ENCODE peak calls at places on chromosomes 11 and 22, in ten cellular contexts. H, X, S, P, B, J, O, Y, Q and I are unnamed samples.

GRCh38 chr11:36292311-36292722 is 3.1 kb upstream of the COMMD9 start:
- DNase-seq in H (peak), X (peak), S (no peak), P (peak), B (no peak), J (no peak), O (no peak), Y (peak), Q (no peak), I (peak)

GRCh38 chr11:76166314-76166713 is 40.0 kb downstream of the WNT11 start:
- DNase-seq in H (no peak), X (no peak), S (no peak), P (no peak), B (no peak), J (peak), O (no peak), Y (no peak), Q (no peak), I (no peak)

GRCh38 chr11:14041040-14041439 is 78.5 kb downstream of the SPON1 start:
- DNase-seq in H (peak), X (peak), S (no peak), P (no peak), B (no peak), J (no peak), O (no peak), Y (no peak), Q (no peak), I (no peak)

GRCh38 chr22:41780714-41781507 is 19.6 kb upstream of the CCDC134 start:
- DNase-seq in H (peak), X (peak), S (peak), P (peak), B (no peak), J (peak), O (peak), Y (no peak), Q (no peak), I (no peak)

GRCh38 chr22:22944268-22944985 is 56.8 kb downstream of the IGLL5 start:
- DNase-seq in H (no peak), X (no peak), S (peak), P (no peak), B (no peak), J (no peak), O (no peak), Y (no peak), Q (no peak), I (no peak)

GRCh38 chr11:20672575-20672974 is 3.2 kb downstream of the NELL1 start:
- DNase-seq in H (peak), X (peak), S (no peak), P (peak), B (peak), J (no peak), O (no peak), Y (peak), Q (no peak), I (peak)

GRCh38 chr11:71356904-71357303 is 91.3 kb downstream of the DHCR7 start:
- DNase-seq in H (no peak), X (no peak), S (no peak), P (no peak), B (no peak), J (no peak), O (no peak), Y (no peak), Q (no peak), I (no peak)

GRCh38 chr11:71201936-71202597 is 50.3 kb downstream of the SHANK2 start:
- DNase-seq in H (no peak), X (no peak), S (peak), P (no peak), B (no peak), J (no peak), O (no peak), Y (no peak), Q (peak), I (no peak)

GRCh38 chr11:721913-722811 is 16.1 kb downstream of the EPS8L2 start:
- DNase-seq in H (no peak), X (peak), S (peak), P (no peak), B (peak), J (peak), O (peak), Y (peak), Q (no peak), I (peak)

GRCh38 chr11:2302280-2302843 is 549 bp downstream of the TSPAN32 start:
- DNase-seq in H (no peak), X (no peak), S (peak), P (no peak), B (no peak), J (peak), O (no peak), Y (no peak), Q (no peak), I (peak)

GRCh38 chr11:44617671-44618461 is 52.4 kb downstream of the CD82 start:
- DNase-seq in H (no peak), X (no peak), S (peak), P (no peak), B (no peak), J (no peak), O (no peak), Y (no peak), Q (peak), I (no peak)

GRCh38 chr11:100883860-100884259 is 196.8 kb downstream of the ARHGAP42 start:
- DNase-seq in H (no peak), X (no peak), S (no peak), P (no peak), B (no peak), J (no peak), O (no peak), Y (no peak), Q (no peak), I (no peak)

GRCh38 chr22:32999039-32999861 is 58.9 kb downstream of the SYN3 start:
- DNase-seq in H (no peak), X (no peak), S (no peak), P (no peak), B (no peak), J (no peak), O (no peak), Y (no peak), Q (no peak), I (no peak)

GRCh38 chr11:11876458-11876857 is 34.7 kb downstream of the USP47 start:
- DNase-seq in H (peak), X (no peak), S (no peak), P (no peak), B (peak), J (no peak), O (no peak), Y (no peak), Q (no peak), I (no peak)

GRCh38 chr22:24685804-24686203 is 82.8 kb downstream of the GGT1 start:
- DNase-seq in H (no peak), X (no peak), S (no peak), P (no peak), B (no peak), J (no peak), O (no peak), Y (no peak), Q (no peak), I (peak)

GRCh38 chr11:129700701-129701100 is 114.9 kb upstream of the TMEM45B start:
- DNase-seq in H (no peak), X (no peak), S (no peak), P (no peak), B (no peak), J (no peak), O (no peak), Y (no peak), Q (no peak), I (no peak)

GRCh38 chr11:4891996-4892640 is 10.4 kb downstream of the OR51T1 start:
- DNase-seq in H (peak), X (no peak), S (no peak), P (no peak), B (no peak), J (no peak), O (no peak), Y (no peak), Q (no peak), I (no peak)

GRCh38 chr11:10454902-10455631 is at the start of gene AMPD3:
- DNase-seq in H (no peak), X (peak), S (peak), P (peak), B (peak), J (peak), O (no peak), Y (peak), Q (peak), I (peak)

GRCh38 chr11:57094206-57094940 is 87.4 kb upstream of the LRRC55 start:
- DNase-seq in H (peak), X (no peak), S (no peak), P (no peak), B (no peak), J (no peak), O (no peak), Y (no peak), Q (no peak), I (no peak)

GRCh38 chr11:126870021-126870420 is 130.5 kb downstream of the KIRREL3 start:
- DNase-seq in H (no peak), X (no peak), S (no peak), P (no peak), B (no peak), J (no peak), O (no peak), Y (no peak), Q (no peak), I (no peak)

GRCh38 chr11:82969811-82970210 is 68.3 kb downstream of the DDIAS start:
- DNase-seq in H (no peak), X (peak), S (no peak), P (no peak), B (no peak), J (no peak), O (no peak), Y (no peak), Q (no peak), I (no peak)

GRCh38 chr11:120091701-120092100 is 46.2 kb downstream of the TRIM29 start:
- DNase-seq in H (no peak), X (no peak), S (no peak), P (no peak), B (no peak), J (no peak), O (no peak), Y (no peak), Q (no peak), I (no peak)

GRCh38 chr11:71239581-71239980 is 12.8 kb downstream of the SHANK2 start:
- DNase-seq in H (no peak), X (no peak), S (peak), P (no peak), B (no peak), J (no peak), O (no peak), Y (no peak), Q (no peak), I (peak)

GRCh38 chr22:30183271-30183670 is 63.3 kb downstream of the LIF start:
- DNase-seq in H (peak), X (no peak), S (no peak), P (no peak), B (no peak), J (no peak), O (no peak), Y (no peak), Q (no peak), I (no peak)

GRCh38 chr22:19892925-19893324 is 38.3 kb upstream of the GNB1L start:
- DNase-seq in H (no peak), X (no peak), S (no peak), P (no peak), B (no peak), J (no peak), O (no peak), Y (no peak), Q (no peak), I (no peak)

GRCh38 chr22:43849731-43850130 is 12.6 kb downstream of the SULT4A1 start:
- DNase-seq in H (no peak), X (no peak), S (peak), P (no peak), B (no peak), J (no peak), O (no peak), Y (no peak), Q (peak), I (no peak)

GRCh38 chr11:114135737-114136151 is 76.2 kb downstream of the ZBTB16 start:
- DNase-seq in H (peak), X (no peak), S (no peak), P (no peak), B (no peak), J (no peak), O (no peak), Y (no peak), Q (no peak), I (no peak)

GRCh38 chr11:133947298-133947905 is 9.4 kb downstream of the IGSF9B start:
- DNase-seq in H (peak), X (no peak), S (peak), P (peak), B (peak), J (peak), O (peak), Y (no peak), Q (no peak), I (peak)